ENCODE peak calls at places on chromosomes 5 and 9, in seven cellular contexts. C, V, A, P, G, L and M are unnamed samples.

GRCh38 chr9:88657893-88658292 is 122.9 kb downstream of the NXNL2 start:
- DNase-seq in C (no peak), G (no peak), V (no peak), P (no peak), A (no peak), L (no peak), M (no peak)

GRCh38 chr5:125528881-125529280 is 782.4 kb upstream of the ZNF608 start:
- DNase-seq in A (no peak), G (no peak), C (no peak), P (no peak), V (no peak), L (no peak), M (no peak)

GRCh38 chr5:17441351-17441750 is 56.7 kb upstream of the TAF11L2 start:
- DNase-seq in L (no peak), P (no peak), G (no peak), C (peak), V (no peak), A (no peak), M (no peak)

GRCh38 chr5:35884125-35884788 is 27.6 kb downstream of the IL7R start:
- DNase-seq in C (peak), P (no peak), L (peak), A (no peak), V (no peak), G (no peak), M (no peak)

GRCh38 chr9:117464941-117465616 is 50.2 kb upstream of the ASTN2 start:
- DNase-seq in C (no peak), G (peak), V (no peak), P (no peak), A (no peak), L (no peak), M (no peak)

GRCh38 chr5:74120585-74120984 is 494.6 kb downstream of the ARHGEF28 start:
- DNase-seq in V (no peak), G (no peak), L (no peak), A (no peak), C (no peak), P (no peak), M (no peak)

GRCh38 chr5:45279109-45279508 is 417.1 kb downstream of the HCN1 start:
- DNase-seq in G (no peak), V (no peak), C (peak), P (no peak), L (no peak), A (no peak), M (no peak)

GRCh38 chr9:86788456-86788855 is 158.8 kb downstream of the GAS1 start:
- DNase-seq in A (no peak), P (no peak), V (no peak), L (no peak), G (no peak), C (peak), M (no peak)

GRCh38 chr5:52007230-52007858 is 624.1 kb downstream of the ISL1 start:
- DNase-seq in C (peak), G (no peak), P (peak), L (peak), V (no peak), A (no peak), M (peak)

GRCh38 chr5:116864838-116865190 is 290.2 kb upstream of the SEMA6A start:
- DNase-seq in P (no peak), C (no peak), A (no peak), G (no peak), L (no peak), V (no peak), M (no peak)

GRCh38 chr5:176614805-176615478 is 5.0 kb upstream of the GPRIN1 start:
- DNase-seq in G (no peak), L (peak), C (peak), V (no peak), P (no peak), A (no peak), M (no peak)

GRCh38 chr9:21070171-21070571 is 7.6 kb downstream of the IFNB1 start:
- DNase-seq in L (peak), V (no peak), A (no peak), P (peak), G (no peak), C (peak), M (no peak)

GRCh38 chr5:21711854-21712752 is 1141.0 kb downstream of the CDH12 start:
- DNase-seq in G (no peak), P (no peak), V (no peak), A (no peak), C (peak), L (no peak), M (peak)

GRCh38 chr5:158463971-158464370 is 605.0 kb upstream of the CLINT1 start:
- DNase-seq in V (no peak), L (peak), P (no peak), A (peak), G (no peak), C (no peak), M (no peak)

GRCh38 chr5:161687316-161687715 is 1.8 kb downstream of the GABRA6 start:
- DNase-seq in V (no peak), G (no peak), L (no peak), P (no peak), C (no peak), A (no peak), M (no peak)

GRCh38 chr5:2140501-2140900 is 257.8 kb upstream of the IRX4 start:
- DNase-seq in L (no peak), A (no peak), C (no peak), V (no peak), G (no peak), P (no peak), M (no peak)

GRCh38 chr9:123739387-123739786 is 190.5 kb downstream of the DENND1A start:
- DNase-seq in G (no peak), A (no peak), V (no peak), P (no peak), C (no peak), L (no peak), M (no peak)

GRCh38 chr5:177085985-177086917 is at the start of gene FGFR4:
- DNase-seq in V (no peak), G (no peak), L (peak), C (peak), A (peak), P (no peak), M (peak)

GRCh38 chr9:114813717-114814418 is 8.0 kb upstream of the TNFSF15 start:
- DNase-seq in P (no peak), V (no peak), A (no peak), G (no peak), C (no peak), L (no peak), M (no peak)

GRCh38 chr5:133900498-133901270 is 67.7 kb downstream of the C5orf15 start:
- DNase-seq in P (no peak), G (no peak), A (no peak), V (no peak), C (no peak), L (no peak), M (no peak)

GRCh38 chr9:136114606-136115005 is 4.1 kb downstream of the TMEM250 start:
- DNase-seq in P (no peak), L (no peak), A (no peak), C (no peak), G (no peak), V (no peak), M (no peak)